ENCODE peak calls at places on chromosomes 1 and 21, in four cellular contexts. One of them, this sample, is unnamed.

GRCh38 chr1:203271018-203271743 is 34.1 kb upstream of the BTG2 start:
- DNase-seq in mucosa of descending colon: no peak
- DNase-seq in foreskin keratinocyte: no peak
- DNase-seq in GM13977: peak; percentile 72
- DNase-seq in this sample: no peak

GRCh38 chr21:34190576-34191301 is 117.4 kb downstream of the MRPS6 start:
- DNase-seq in foreskin keratinocyte: no peak
- DNase-seq in GM13977: no peak
- DNase-seq in mucosa of descending colon: no peak
- DNase-seq in this sample: no peak

GRCh38 chr21:36565616-36566015 is 85.7 kb upstream of the CLDN14 start:
- DNase-seq in foreskin keratinocyte: no peak
- DNase-seq in mucosa of descending colon: no peak
- DNase-seq in GM13977: no peak
- DNase-seq in this sample: no peak

GRCh38 chr1:48082271-48082925 is 85.2 kb upstream of the TRABD2B start:
- DNase-seq in GM13977: no peak
- DNase-seq in foreskin keratinocyte: no peak
- DNase-seq in mucosa of descending colon: no peak
- DNase-seq in this sample: no peak

GRCh38 chr1:64426691-64427090 is 43.2 kb upstream of the CACHD1 start:
- DNase-seq in GM13977: no peak
- DNase-seq in mucosa of descending colon: no peak
- DNase-seq in foreskin keratinocyte: no peak
- DNase-seq in this sample: no peak

GRCh38 chr1:22654692-22655091 is 1.7 kb downstream of the C1QB start:
- DNase-seq in GM13977: no peak
- DNase-seq in mucosa of descending colon: no peak
- DNase-seq in foreskin keratinocyte: no peak
- DNase-seq in this sample: no peak

GRCh38 chr1:111145542-111145941 is 5.5 kb downstream of the CEPT1 start:
- DNase-seq in foreskin keratinocyte: no peak
- DNase-seq in mucosa of descending colon: no peak
- DNase-seq in GM13977: no peak
- DNase-seq in this sample: no peak

GRCh38 chr1:158087320-158087927 is 93.3 kb upstream of the CD1D start:
- DNase-seq in GM13977: peak; percentile 81
- DNase-seq in foreskin keratinocyte: peak; percentile 9
- DNase-seq in mucosa of descending colon: no peak
- DNase-seq in this sample: peak; percentile 77

GRCh38 chr1:234934611-234935033 is 194.0 kb downstream of the TOMM20 start:
- DNase-seq in mucosa of descending colon: no peak
- DNase-seq in GM13977: no peak
- DNase-seq in foreskin keratinocyte: no peak
- DNase-seq in this sample: no peak

GRCh38 chr1:235442788-235443429 is 61.3 kb downstream of the B3GALNT2 start:
- DNase-seq in mucosa of descending colon: no peak
- DNase-seq in foreskin keratinocyte: no peak
- DNase-seq in GM13977: no peak
- DNase-seq in this sample: no peak

GRCh38 chr1:116382321-116382720 is 9.3 kb downstream of the ATP1A1 start:
- DNase-seq in GM13977: no peak
- DNase-seq in foreskin keratinocyte: no peak
- DNase-seq in mucosa of descending colon: no peak
- DNase-seq in this sample: no peak

GRCh38 chr1:245370905-245371581 is 216.3 kb downstream of the KIF26B start:
- DNase-seq in mucosa of descending colon: no peak
- DNase-seq in foreskin keratinocyte: no peak
- DNase-seq in GM13977: no peak
- DNase-seq in this sample: no peak

GRCh38 chr1:36702963-36703362 is 220.2 kb upstream of the CSF3R start:
- DNase-seq in mucosa of descending colon: no peak
- DNase-seq in foreskin keratinocyte: no peak
- DNase-seq in GM13977: no peak
- DNase-seq in this sample: no peak

GRCh38 chr21:17461582-17461981 is 51.3 kb upstream of the CXADR start:
- DNase-seq in foreskin keratinocyte: no peak
- DNase-seq in mucosa of descending colon: no peak
- DNase-seq in GM13977: no peak
- DNase-seq in this sample: no peak

GRCh38 chr1:64624446-64624766 is 120.5 kb upstream of the RAVER2 start:
- DNase-seq in mucosa of descending colon: no peak
- DNase-seq in foreskin keratinocyte: peak; percentile 42
- DNase-seq in GM13977: no peak
- DNase-seq in this sample: no peak

GRCh38 chr1:94883688-94884087 is 43.2 kb downstream of the CNN3 start:
- DNase-seq in mucosa of descending colon: no peak
- DNase-seq in GM13977: peak; percentile 24
- DNase-seq in foreskin keratinocyte: no peak
- DNase-seq in this sample: no peak

GRCh38 chr1:214427871-214428277 is 123.5 kb downstream of the PTPN14 start:
- DNase-seq in mucosa of descending colon: no peak
- DNase-seq in foreskin keratinocyte: peak; percentile 99
- DNase-seq in GM13977: peak; percentile 38
- DNase-seq in this sample: no peak

GRCh38 chr1:67126111-67126746 is 8.5 kb downstream of the C1orf141 start:
- DNase-seq in foreskin keratinocyte: no peak
- DNase-seq in GM13977: no peak
- DNase-seq in mucosa of descending colon: no peak
- DNase-seq in this sample: no peak

GRCh38 chr1:109802136-109802900 is 38.6 kb upstream of the EPS8L3 start:
- DNase-seq in mucosa of descending colon: no peak
- DNase-seq in foreskin keratinocyte: no peak
- DNase-seq in GM13977: no peak
- DNase-seq in this sample: peak; percentile 30

GRCh38 chr1:109239047-109239579 is 10.2 kb upstream of the CELSR2 start:
- DNase-seq in foreskin keratinocyte: no peak
- DNase-seq in mucosa of descending colon: no peak
- DNase-seq in GM13977: no peak
- DNase-seq in this sample: no peak

GRCh38 chr1:51736702-51737101 is 119.8 kb downstream of the OSBPL9 start:
- DNase-seq in GM13977: no peak
- DNase-seq in foreskin keratinocyte: peak; percentile 13
- DNase-seq in mucosa of descending colon: no peak
- DNase-seq in this sample: no peak

GRCh38 chr1:82923957-82924356 is 1075.0 kb downstream of the TTLL7 start:
- DNase-seq in GM13977: no peak
- DNase-seq in foreskin keratinocyte: peak; percentile 17
- DNase-seq in mucosa of descending colon: no peak
- DNase-seq in this sample: no peak

GRCh38 chr1:235748747-235749146 is 99.2 kb upstream of the GNG4 start:
- DNase-seq in mucosa of descending colon: no peak
- DNase-seq in foreskin keratinocyte: no peak
- DNase-seq in GM13977: no peak
- DNase-seq in this sample: no peak

GRCh38 chr1:41537257-41537656 is 52.8 kb upstream of the EDN2 start:
- DNase-seq in GM13977: no peak
- DNase-seq in mucosa of descending colon: peak; percentile 28
- DNase-seq in foreskin keratinocyte: no peak
- DNase-seq in this sample: no peak

GRCh38 chr1:160993544-160993943 is 27.4 kb downstream of the F11R start:
- DNase-seq in foreskin keratinocyte: no peak
- DNase-seq in mucosa of descending colon: no peak
- DNase-seq in GM13977: no peak
- DNase-seq in this sample: no peak
- TF ChIP-seq CTCF in foreskin keratinocyte: peak; percentile 61
- TF ChIP-seq CTCF in mucosa of descending colon: no peak
- TF ChIP-seq CTCF in GM13977: peak; percentile 37
- TF ChIP-seq CTCF in this sample: no peak

DNA sequence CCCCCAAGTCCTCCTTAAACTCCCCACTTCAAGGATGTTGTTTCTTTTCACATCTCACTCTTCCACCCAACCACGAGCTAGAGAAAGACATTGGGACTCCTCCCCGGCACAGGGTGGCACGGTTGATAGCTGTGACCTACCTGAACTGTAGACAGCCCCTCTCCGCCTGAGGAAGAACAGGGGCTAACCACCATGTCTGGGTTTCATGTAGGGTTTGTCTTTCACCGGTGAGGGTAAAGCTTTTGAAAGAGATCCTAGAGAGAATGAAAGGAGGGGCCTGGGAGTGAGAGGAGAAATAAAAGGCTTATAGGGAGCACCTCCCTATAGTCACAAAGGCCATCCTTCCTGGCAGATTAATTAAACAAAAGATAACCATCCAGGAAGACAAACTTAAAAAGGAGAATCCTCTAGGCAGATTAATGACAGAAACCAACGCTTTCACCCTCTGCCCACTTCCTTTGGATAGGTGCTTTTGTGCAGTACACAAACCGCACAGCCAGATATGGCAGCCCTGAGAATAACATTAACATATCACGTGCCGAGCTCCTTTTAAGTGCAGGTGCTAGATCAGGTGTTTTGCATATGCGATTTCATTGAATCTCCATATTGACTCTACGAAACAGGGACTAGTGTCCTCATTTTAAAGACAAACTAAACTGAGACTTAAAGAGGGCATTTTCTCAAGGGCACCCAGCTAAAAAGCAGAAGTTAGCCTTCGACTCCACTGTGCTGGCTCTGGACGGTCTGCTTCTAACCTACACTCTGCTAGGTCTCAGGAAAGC is 178.0 kb upstream of the RUNX1 start:
- DNase-seq in GM13977: peak; percentile 24
- DNase-seq in foreskin keratinocyte: no peak
- DNase-seq in mucosa of descending colon: no peak
- DNase-seq in this sample: no peak
- TF ChIP-seq CTCF in GM13977: no peak
- TF ChIP-seq CTCF in foreskin keratinocyte: no peak
- TF ChIP-seq CTCF in mucosa of descending colon: no peak
- TF ChIP-seq CTCF in this sample: no peak

GRCh38 chr1:89085781-89086180 is 20.8 kb upstream of the GBP1 start:
- DNase-seq in foreskin keratinocyte: no peak
- DNase-seq in mucosa of descending colon: no peak
- DNase-seq in GM13977: peak; percentile 64
- DNase-seq in this sample: no peak
- TF ChIP-seq CTCF in foreskin keratinocyte: peak; percentile 65
- TF ChIP-seq CTCF in mucosa of descending colon: peak; percentile 49
- TF ChIP-seq CTCF in GM13977: peak; percentile 70
- TF ChIP-seq CTCF in this sample: no peak

GRCh38 chr21:42049578-42050430 is 21.3 kb upstream of the UMODL1 start:
- DNase-seq in mucosa of descending colon: peak; percentile 32
- DNase-seq in GM13977: no peak
- DNase-seq in foreskin keratinocyte: no peak
- DNase-seq in this sample: no peak

GRCh38 chr21:42048870-42049577 is 22.1 kb upstream of the UMODL1 start:
- DNase-seq in mucosa of descending colon: peak; percentile 10
- DNase-seq in GM13977: no peak
- DNase-seq in foreskin keratinocyte: no peak
- DNase-seq in this sample: no peak

GRCh38 chr21:42044871-42045495 is 26.1 kb upstream of the UMODL1 start:
- DNase-seq in GM13977: no peak
- DNase-seq in mucosa of descending colon: peak; percentile 29
- DNase-seq in foreskin keratinocyte: no peak
- DNase-seq in this sample: no peak

GRCh38 chr21:42051788-42052187 is 19.3 kb upstream of the UMODL1 start:
- DNase-seq in mucosa of descending colon: peak; percentile 12
- DNase-seq in GM13977: no peak
- DNase-seq in foreskin keratinocyte: no peak
- DNase-seq in this sample: no peak

GRCh38 chr21:42047821-42048613 is 23.1 kb upstream of the UMODL1 start:
- DNase-seq in foreskin keratinocyte: no peak
- DNase-seq in mucosa of descending colon: peak; percentile 50
- DNase-seq in GM13977: peak; percentile 55
- DNase-seq in this sample: no peak
- TF ChIP-seq CTCF in foreskin keratinocyte: no peak
- TF ChIP-seq CTCF in mucosa of descending colon: no peak
- TF ChIP-seq CTCF in GM13977: no peak
- TF ChIP-seq CTCF in this sample: no peak

GRCh38 chr1:155208656-155209372 is at the start of gene MTX1:
- DNase-seq in foreskin keratinocyte: peak; percentile 32
- DNase-seq in mucosa of descending colon: peak; percentile 93
- DNase-seq in GM13977: peak; percentile 92
- DNase-seq in this sample: peak; percentile 90

GRCh38 chr1:155206891-155207577 is 663 bp downstream of the THBS3 start:
- DNase-seq in GM13977: peak; percentile 85
- DNase-seq in foreskin keratinocyte: peak; percentile 51
- DNase-seq in mucosa of descending colon: peak; percentile 86
- DNase-seq in this sample: peak; percentile 90

GRCh38 chr1:155209373-155209721 is 852 bp downstream of the MTX1 start:
- DNase-seq in foreskin keratinocyte: no peak
- DNase-seq in mucosa of descending colon: no peak
- DNase-seq in GM13977: no peak
- DNase-seq in this sample: no peak

GRCh38 chr1:155208406-155208655 is 164 bp upstream of the MTX1 start:
- DNase-seq in GM13977: no peak
- DNase-seq in foreskin keratinocyte: no peak
- DNase-seq in mucosa of descending colon: no peak
- DNase-seq in this sample: no peak

GRCh38 chr1:155207578-155208405 is at the start of gene THBS3:
- DNase-seq in GM13977: no peak
- DNase-seq in foreskin keratinocyte: no peak
- DNase-seq in mucosa of descending colon: peak; percentile 65
- DNase-seq in this sample: peak; percentile 52
- TF ChIP-seq CTCF in GM13977: no peak
- TF ChIP-seq CTCF in foreskin keratinocyte: no peak
- TF ChIP-seq CTCF in mucosa of descending colon: no peak
- TF ChIP-seq CTCF in this sample: no peak

GRCh38 chr1:150832597-150832996 is 24.5 kb upstream of the CTSK start:
- DNase-seq in foreskin keratinocyte: no peak
- DNase-seq in mucosa of descending colon: no peak
- DNase-seq in GM13977: no peak
- DNase-seq in this sample: no peak

GRCh38 chr1:150841626-150842025 is 33.6 kb upstream of the CTSK start:
- DNase-seq in foreskin keratinocyte: no peak
- DNase-seq in mucosa of descending colon: no peak
- DNase-seq in GM13977: peak; percentile 33
- DNase-seq in this sample: no peak

DNA sequence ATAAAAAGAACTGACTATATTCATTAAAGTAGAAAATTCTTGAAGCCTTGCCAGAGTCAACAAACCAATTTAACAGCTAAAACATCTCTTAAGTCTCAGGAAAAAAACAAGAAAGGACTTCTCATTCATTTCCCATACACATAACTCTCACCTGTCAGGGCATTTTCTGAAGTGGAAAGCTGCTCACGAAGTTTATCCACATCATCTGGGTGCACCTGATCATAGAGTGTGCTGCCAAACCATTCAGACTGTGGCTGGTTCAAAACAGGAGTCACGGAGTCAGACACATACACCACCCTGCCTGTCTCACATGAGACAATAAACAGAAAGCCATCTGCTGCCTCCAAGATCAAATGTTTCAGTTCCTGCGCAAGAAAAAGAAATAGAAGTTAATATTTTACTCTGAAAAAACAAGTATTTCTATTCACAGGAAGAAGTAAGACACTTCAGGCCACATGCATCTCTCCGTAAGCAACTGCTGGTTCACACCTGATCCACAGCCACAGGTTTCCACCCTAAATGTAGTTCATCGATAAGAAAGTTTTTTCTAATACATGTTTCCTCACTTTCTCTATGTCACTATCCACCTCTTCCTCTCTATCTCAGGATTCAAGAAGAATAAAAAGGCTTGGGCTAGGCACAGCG is 28.2 kb upstream of the CTSK start:
- DNase-seq in GM13977: no peak
- DNase-seq in foreskin keratinocyte: no peak
- DNase-seq in mucosa of descending colon: no peak
- DNase-seq in this sample: no peak
- TF ChIP-seq CTCF in GM13977: no peak
- TF ChIP-seq CTCF in foreskin keratinocyte: no peak
- TF ChIP-seq CTCF in mucosa of descending colon: no peak
- TF ChIP-seq CTCF in this sample: no peak

GRCh38 chr1:33055210-33055991 is 18.7 kb upstream of the AK2 start:
- DNase-seq in foreskin keratinocyte: peak; percentile 25
- DNase-seq in mucosa of descending colon: peak; percentile 69
- DNase-seq in GM13977: peak; percentile 66
- DNase-seq in this sample: peak; percentile 60
- TF ChIP-seq CTCF in foreskin keratinocyte: peak; percentile 68
- TF ChIP-seq CTCF in mucosa of descending colon: peak; percentile 48
- TF ChIP-seq CTCF in GM13977: peak; percentile 73
- TF ChIP-seq CTCF in this sample: peak; percentile 73

This sample was measured in nephron progenitor cell.